ENCODE peak calls at places on chromosome 17, in six cellular contexts. E is activated CD4-positive, alpha-beta T cell treated with anti-CD3 and anti-CD28 coated beads for 4 hours; O is AG08396; V is islet precursor cell; H is GOT3; Y is fibroblast of pulmonary artery. N is an unnamed sample.

GRCh38 chr17:61009619-61010018 is 332.0 kb downstream of the BCAS3 start:
- DNase-seq in E (no peak), O (no peak), V (no peak), H (no peak), Y (peak; percentile 46), N (no peak)

GRCh38 chr17:72388765-72389473 is 268.1 kb downstream of the SOX9 start:
- DNase-seq in E (no peak), O (no peak), V (no peak), H (no peak), Y (no peak), N (no peak)

GRCh38 chr17:81246679-81247338 is 7.7 kb downstream of the NDUFAF8 start:
- DNase-seq in E (no peak), O (no peak), V (no peak), H (no peak), Y (no peak), N (no peak)

GRCh38 chr17:13597723-13598347 is 3.9 kb downstream of the HS3ST3A1 start:
- DNase-seq in E (peak; percentile 16), O (peak; percentile 39), V (no peak), H (no peak), Y (peak; percentile 74), N (peak; percentile 9)

GRCh38 chr17:65523853-65524664 is 37.4 kb downstream of the AXIN2 start:
- DNase-seq in E (no peak), O (no peak), V (peak; percentile 61), H (no peak), Y (peak; percentile 24), N (no peak)

GRCh38 chr17:63836811-63837210 is 5.7 kb downstream of the SMARCD2 start:
- DNase-seq in E (no peak), O (no peak), V (no peak), H (no peak), Y (no peak), N (no peak)

GRCh38 chr17:36972186-36972686 is 23.5 kb downstream of the AATF start:
- DNase-seq in E (no peak), O (no peak), V (no peak), H (no peak), Y (no peak), N (no peak)

GRCh38 chr17:77182205-77182604 is 41.4 kb downstream of the SEC14L1 start:
- DNase-seq in E (peak; percentile 6), O (no peak), V (no peak), H (no peak), Y (peak; percentile 44), N (no peak)

N was measured in stimulated activated naive CD4-positive, alpha-beta T cell treated with Interleukin-2 at 50 U/mL for 16 hours.